ENCODE peak calls at places on chromosomes 12 and 14, in ten cellular contexts. One of them, this sample, is unnamed.
A peak's percentile ranks its signal among the peaks of the same experiment; 100 is the strongest.

GRCh38 chr12:6468283-6468575 is 2.2 kb downstream of the VAMP1 start:
- DNase-seq in right atrium auricular region: no peak
- DNase-seq in mucosa of descending colon: no peak
- DNase-seq in hepatocyte: no peak
- DNase-seq in astrocyte of the spinal cord: peak; percentile 24
- DNase-seq in cardiac muscle cell: no peak
- DNase-seq in suprapubic skin: no peak
- DNase-seq in heart right ventricle: no peak
- DNase-seq in astrocyte: no peak
- DNase-seq in thyroid gland: no peak
- DNase-seq in this sample: no peak

GRCh38 chr12:32343496-32343895 is 55.9 kb upstream of the FGD4 start:
- DNase-seq in right atrium auricular region: no peak
- DNase-seq in mucosa of descending colon: no peak
- DNase-seq in hepatocyte: no peak
- DNase-seq in astrocyte of the spinal cord: no peak
- DNase-seq in cardiac muscle cell: no peak
- DNase-seq in suprapubic skin: no peak
- DNase-seq in heart right ventricle: no peak
- DNase-seq in astrocyte: no peak
- DNase-seq in thyroid gland: no peak
- DNase-seq in this sample: no peak

GRCh38 chr12:2011641-2012607 is 7.7 kb upstream of the DCP1B start:
- DNase-seq in right atrium auricular region: no peak
- DNase-seq in mucosa of descending colon: no peak
- DNase-seq in hepatocyte: no peak
- DNase-seq in astrocyte of the spinal cord: no peak
- DNase-seq in cardiac muscle cell: no peak
- DNase-seq in suprapubic skin: no peak
- DNase-seq in heart right ventricle: no peak
- DNase-seq in astrocyte: no peak
- DNase-seq in thyroid gland: peak; percentile 9
- DNase-seq in this sample: peak; percentile 77

GRCh38 chr12:106634206-106634605 is 51.4 kb downstream of the RFX4 start:
- DNase-seq in right atrium auricular region: no peak
- DNase-seq in mucosa of descending colon: no peak
- DNase-seq in hepatocyte: no peak
- DNase-seq in astrocyte of the spinal cord: no peak
- DNase-seq in cardiac muscle cell: no peak
- DNase-seq in suprapubic skin: no peak
- DNase-seq in heart right ventricle: no peak
- DNase-seq in astrocyte: no peak
- DNase-seq in thyroid gland: no peak
- DNase-seq in this sample: no peak

GRCh38 chr14:99215277-99215676 is 56.7 kb downstream of the BCL11B start:
- DNase-seq in right atrium auricular region: no peak
- DNase-seq in mucosa of descending colon: no peak
- DNase-seq in hepatocyte: peak; percentile 74
- DNase-seq in astrocyte of the spinal cord: peak; percentile 97
- DNase-seq in cardiac muscle cell: peak; percentile 21
- DNase-seq in suprapubic skin: peak; percentile 53
- DNase-seq in heart right ventricle: no peak
- DNase-seq in astrocyte: peak; percentile 84
- DNase-seq in thyroid gland: peak; percentile 64
- DNase-seq in this sample: no peak

GRCh38 chr12:76547526-76547925 is 12.0 kb downstream of the OSBPL8 start:
- DNase-seq in right atrium auricular region: no peak
- DNase-seq in mucosa of descending colon: no peak
- DNase-seq in hepatocyte: no peak
- DNase-seq in astrocyte of the spinal cord: no peak
- DNase-seq in cardiac muscle cell: no peak
- DNase-seq in suprapubic skin: no peak
- DNase-seq in heart right ventricle: no peak
- DNase-seq in astrocyte: peak; percentile 14
- DNase-seq in thyroid gland: no peak
- DNase-seq in this sample: no peak

GRCh38 chr14:34187645-34188044 is 236.8 kb upstream of the EGLN3 start:
- DNase-seq in right atrium auricular region: no peak
- DNase-seq in mucosa of descending colon: no peak
- DNase-seq in hepatocyte: no peak
- DNase-seq in astrocyte of the spinal cord: no peak
- DNase-seq in cardiac muscle cell: no peak
- DNase-seq in suprapubic skin: no peak
- DNase-seq in heart right ventricle: no peak
- DNase-seq in astrocyte: no peak
- DNase-seq in thyroid gland: no peak
- DNase-seq in this sample: no peak

GRCh38 chr14:89473979-89474378 is 56.9 kb upstream of the FOXN3 start:
- DNase-seq in right atrium auricular region: no peak
- DNase-seq in mucosa of descending colon: no peak
- DNase-seq in hepatocyte: no peak
- DNase-seq in astrocyte of the spinal cord: peak; percentile 41
- DNase-seq in cardiac muscle cell: no peak
- DNase-seq in suprapubic skin: no peak
- DNase-seq in heart right ventricle: no peak
- DNase-seq in astrocyte: peak; percentile 61
- DNase-seq in thyroid gland: no peak
- DNase-seq in this sample: no peak

GRCh38 chr12:123983822-123984485 is 10.9 kb downstream of the ZNF664 start:
- DNase-seq in right atrium auricular region: no peak
- DNase-seq in mucosa of descending colon: peak; percentile 63
- DNase-seq in hepatocyte: peak; percentile 83
- DNase-seq in astrocyte of the spinal cord: peak; percentile 73
- DNase-seq in cardiac muscle cell: peak; percentile 83
- DNase-seq in suprapubic skin: no peak
- DNase-seq in heart right ventricle: peak; percentile 47
- DNase-seq in astrocyte: peak; percentile 40
- DNase-seq in thyroid gland: peak; percentile 55
- DNase-seq in this sample: peak; percentile 39

GRCh38 chr12:38691164-38691563 is 214.2 kb downstream of the CPNE8 start:
- DNase-seq in right atrium auricular region: no peak
- DNase-seq in mucosa of descending colon: no peak
- DNase-seq in hepatocyte: no peak
- DNase-seq in astrocyte of the spinal cord: no peak
- DNase-seq in cardiac muscle cell: peak; percentile 10
- DNase-seq in suprapubic skin: no peak
- DNase-seq in heart right ventricle: no peak
- DNase-seq in astrocyte: peak; percentile 23
- DNase-seq in thyroid gland: no peak
- DNase-seq in this sample: no peak

GRCh38 chr12:110920324-110920910 is at the start of gene MYL2:
- DNase-seq in right atrium auricular region: peak; percentile 65
- DNase-seq in mucosa of descending colon: no peak
- DNase-seq in hepatocyte: no peak
- DNase-seq in astrocyte of the spinal cord: no peak
- DNase-seq in cardiac muscle cell: no peak
- DNase-seq in suprapubic skin: no peak
- DNase-seq in heart right ventricle: peak; percentile 82
- DNase-seq in astrocyte: no peak
- DNase-seq in thyroid gland: no peak
- DNase-seq in this sample: no peak

GRCh38 chr14:65461730-65462129 is 49.2 kb downstream of the FUT8 start:
- DNase-seq in right atrium auricular region: no peak
- DNase-seq in mucosa of descending colon: no peak
- DNase-seq in hepatocyte: no peak
- DNase-seq in astrocyte of the spinal cord: peak; percentile 28
- DNase-seq in cardiac muscle cell: peak; percentile 43
- DNase-seq in suprapubic skin: no peak
- DNase-seq in heart right ventricle: no peak
- DNase-seq in astrocyte: no peak
- DNase-seq in thyroid gland: no peak
- DNase-seq in this sample: no peak

GRCh38 chr14:105041841-105042765 is 21.2 kb upstream of the CDCA4 start:
- DNase-seq in right atrium auricular region: no peak
- DNase-seq in mucosa of descending colon: no peak
- DNase-seq in hepatocyte: no peak
- DNase-seq in astrocyte of the spinal cord: no peak
- DNase-seq in cardiac muscle cell: no peak
- DNase-seq in suprapubic skin: peak; percentile 62
- DNase-seq in heart right ventricle: no peak
- DNase-seq in astrocyte: no peak
- DNase-seq in thyroid gland: no peak
- DNase-seq in this sample: no peak

GRCh38 chr12:4145990-4146859 is 127.3 kb upstream of the CCND2 start:
- DNase-seq in right atrium auricular region: no peak
- DNase-seq in mucosa of descending colon: no peak
- DNase-seq in hepatocyte: no peak
- DNase-seq in astrocyte of the spinal cord: no peak
- DNase-seq in cardiac muscle cell: no peak
- DNase-seq in suprapubic skin: no peak
- DNase-seq in heart right ventricle: no peak
- DNase-seq in astrocyte: no peak
- DNase-seq in thyroid gland: no peak
- DNase-seq in this sample: no peak

GRCh38 chr14:102225936-102226335 is 79.0 kb downstream of the MOK start:
- DNase-seq in right atrium auricular region: no peak
- DNase-seq in mucosa of descending colon: no peak
- DNase-seq in hepatocyte: no peak
- DNase-seq in astrocyte of the spinal cord: no peak
- DNase-seq in cardiac muscle cell: no peak
- DNase-seq in suprapubic skin: no peak
- DNase-seq in heart right ventricle: no peak
- DNase-seq in astrocyte: no peak
- DNase-seq in thyroid gland: no peak
- DNase-seq in this sample: no peak

DNA sequence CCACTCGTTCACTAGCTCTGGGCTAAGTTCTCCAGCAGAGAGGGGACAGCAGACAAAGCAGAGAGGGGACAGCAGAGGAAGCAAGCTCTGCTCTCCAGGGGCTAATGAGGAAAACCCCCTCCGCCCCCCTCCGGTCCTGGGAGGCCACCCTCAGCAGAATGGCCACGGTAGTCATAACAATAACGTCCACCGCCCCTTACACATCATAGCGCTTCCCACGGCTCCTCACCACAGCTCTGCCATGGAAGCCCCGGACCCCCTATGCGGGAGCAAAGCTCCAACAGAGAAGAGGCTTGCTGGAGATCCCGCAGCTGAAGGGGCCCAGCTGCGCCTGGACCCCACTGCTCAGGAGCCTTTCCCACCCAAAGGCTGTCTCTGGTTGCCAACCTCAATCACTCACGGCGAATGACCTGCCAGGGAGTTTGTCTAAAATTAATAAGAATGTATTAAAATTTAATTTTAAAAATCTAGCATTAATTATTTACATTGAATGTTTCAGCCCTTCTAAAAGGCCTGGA is 17.4 kb downstream of the BEGAIN start:
- DNase-seq in right atrium auricular region: no peak
- DNase-seq in mucosa of descending colon: no peak
- DNase-seq in hepatocyte: no peak
- DNase-seq in astrocyte of the spinal cord: no peak
- DNase-seq in cardiac muscle cell: no peak
- DNase-seq in suprapubic skin: no peak
- DNase-seq in heart right ventricle: no peak
- DNase-seq in astrocyte: no peak
- DNase-seq in thyroid gland: no peak
- DNase-seq in this sample: no peak
- H3K4me3 ChIP-seq in right atrium auricular region: no peak overlapping the region
- H3K4me3 ChIP-seq in mucosa of descending colon: no peak overlapping the region
- H3K4me3 ChIP-seq in hepatocyte: no peak overlapping the region
- H3K4me3 ChIP-seq in astrocyte of the spinal cord: no peak overlapping the region
- H3K4me3 ChIP-seq in cardiac muscle cell: no peak overlapping the region
- H3K4me3 ChIP-seq in suprapubic skin: no peak overlapping the region
- H3K4me3 ChIP-seq in heart right ventricle: no peak overlapping the region
- H3K4me3 ChIP-seq in astrocyte: no peak overlapping the region
- H3K4me3 ChIP-seq in thyroid gland: no peak overlapping the region
- H3K4me3 ChIP-seq in this sample: no peak overlapping the region

DNA sequence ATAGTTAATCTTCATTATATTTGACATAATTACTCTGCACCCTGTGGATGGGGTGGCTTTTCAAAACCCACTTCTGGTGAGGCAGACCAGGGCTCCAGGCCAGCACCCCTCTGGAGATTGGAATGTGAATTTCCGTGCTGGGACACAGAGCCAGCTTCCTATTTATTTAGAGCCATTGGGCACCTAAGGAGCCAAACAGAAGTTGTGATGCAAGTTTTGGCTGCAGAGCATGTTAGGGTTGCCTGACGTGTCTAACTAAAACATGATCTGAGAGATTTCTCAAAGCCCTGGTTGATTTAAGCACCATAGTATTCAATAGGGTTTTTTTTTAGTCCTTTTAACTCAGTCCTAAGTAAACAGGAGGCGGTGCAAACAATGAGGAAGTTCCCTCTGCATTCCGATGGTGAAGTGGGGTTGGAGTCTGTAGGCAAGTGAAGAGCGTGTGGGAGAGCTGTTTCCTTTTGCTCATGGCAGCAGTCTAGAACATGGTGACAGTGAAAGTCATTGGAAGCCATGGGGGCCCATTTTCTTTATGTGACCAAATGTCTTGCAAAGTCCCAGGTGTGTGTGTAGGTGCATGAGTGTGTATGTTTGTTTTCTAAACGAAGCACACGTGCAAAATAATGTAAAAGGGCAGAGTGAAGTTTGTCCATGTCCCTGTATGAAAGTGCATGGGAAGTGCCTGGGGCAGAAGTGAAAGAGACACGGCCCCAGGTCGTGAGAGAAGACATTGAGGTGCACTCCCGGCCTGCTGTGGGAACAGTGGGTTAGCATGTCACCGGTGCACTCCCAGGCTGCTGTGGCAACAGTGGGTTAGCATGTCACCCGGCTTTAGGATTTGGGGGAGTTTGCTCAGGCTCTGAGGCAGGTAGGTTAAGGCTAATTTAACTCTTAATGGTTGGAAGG is 117.7 kb downstream of the PRKCH start:
- DNase-seq in right atrium auricular region: peak; percentile 70
- DNase-seq in mucosa of descending colon: peak; percentile 58
- DNase-seq in hepatocyte: peak; percentile 51
- DNase-seq in astrocyte of the spinal cord: peak; percentile 80
- DNase-seq in cardiac muscle cell: peak; percentile 57
- DNase-seq in suprapubic skin: peak; percentile 84
- DNase-seq in heart right ventricle: peak; percentile 45
- DNase-seq in astrocyte: peak; percentile 30
- DNase-seq in thyroid gland: peak; percentile 92
- DNase-seq in this sample: peak; percentile 97
- TF ChIP-seq CTCF in right atrium auricular region: no peak
- TF ChIP-seq CTCF in mucosa of descending colon: no peak
- TF ChIP-seq CTCF in hepatocyte: no peak
- TF ChIP-seq CTCF in astrocyte of the spinal cord: no peak
- TF ChIP-seq CTCF in cardiac muscle cell: no peak
- TF ChIP-seq CTCF in suprapubic skin: no peak
- TF ChIP-seq CTCF in heart right ventricle: no peak
- TF ChIP-seq CTCF in astrocyte: no peak
- TF ChIP-seq CTCF in thyroid gland: no peak
- TF ChIP-seq CTCF in this sample: no peak

GRCh38 chr12:50322196-50322595 is 38.9 kb upstream of the LIMA1 start:
- DNase-seq in right atrium auricular region: no peak
- DNase-seq in mucosa of descending colon: no peak
- DNase-seq in hepatocyte: no peak
- DNase-seq in astrocyte of the spinal cord: no peak
- DNase-seq in cardiac muscle cell: no peak
- DNase-seq in suprapubic skin: no peak
- DNase-seq in heart right ventricle: no peak
- DNase-seq in astrocyte: no peak
- DNase-seq in thyroid gland: no peak
- DNase-seq in this sample: no peak
- H3K4me3 ChIP-seq in right atrium auricular region: no peak overlapping the region
- H3K4me3 ChIP-seq in mucosa of descending colon: no peak overlapping the region
- H3K4me3 ChIP-seq in hepatocyte: no peak overlapping the region
- H3K4me3 ChIP-seq in astrocyte of the spinal cord: no peak overlapping the region
- H3K4me3 ChIP-seq in cardiac muscle cell: no peak overlapping the region
- H3K4me3 ChIP-seq in suprapubic skin: no peak overlapping the region
- H3K4me3 ChIP-seq in heart right ventricle: no peak overlapping the region
- H3K4me3 ChIP-seq in astrocyte: no peak overlapping the region
- H3K4me3 ChIP-seq in thyroid gland: no peak overlapping the region
- H3K4me3 ChIP-seq in this sample: no peak overlapping the region

GRCh38 chr12:129190827-129191226 is 337.5 kb downstream of the GLT1D1 start:
- DNase-seq in right atrium auricular region: no peak
- DNase-seq in mucosa of descending colon: no peak
- DNase-seq in hepatocyte: no peak
- DNase-seq in astrocyte of the spinal cord: no peak
- DNase-seq in cardiac muscle cell: no peak
- DNase-seq in suprapubic skin: no peak
- DNase-seq in heart right ventricle: no peak
- DNase-seq in astrocyte: no peak
- DNase-seq in thyroid gland: no peak
- DNase-seq in this sample: no peak
- TF ChIP-seq CTCF in right atrium auricular region: no peak
- TF ChIP-seq CTCF in mucosa of descending colon: no peak
- TF ChIP-seq CTCF in hepatocyte: no peak
- TF ChIP-seq CTCF in astrocyte of the spinal cord: no peak
- TF ChIP-seq CTCF in cardiac muscle cell: no peak
- TF ChIP-seq CTCF in suprapubic skin: no peak
- TF ChIP-seq CTCF in heart right ventricle: no peak
- TF ChIP-seq CTCF in astrocyte: no peak
- TF ChIP-seq CTCF in thyroid gland: no peak
- TF ChIP-seq CTCF in this sample: no peak

This sample was measured in LNCaP clone FGC.